ENCODE peak calls at places on chromosome 17, in four cellular contexts. I, E, A and D are unnamed samples.

GRCh38 chr17:66152756-66153155 is 39.2 kb downstream of the CEP112 start:
- DNase-seq in I (no peak), A (no peak), E (peak; percentile 58), D (no peak)

GRCh38 chr17:60141111-60142018 is 8.4 kb upstream of the CA4 start:
- DNase-seq in E (peak; percentile 67), A (no peak), I (no peak), D (no peak)

GRCh38 chr17:59851431-59852375 is 41.0 kb downstream of the TUBD1 start:
- DNase-seq in E (peak; percentile 99), I (peak; percentile 91), A (no peak), D (no peak)

GRCh38 chr17:46173153-46173552 is 20.1 kb downstream of the KANSL1 start:
- DNase-seq in E (no peak), I (no peak), A (no peak), D (no peak)

GRCh38 chr17:31853911-31854470 is 5.1 kb downstream of the COPRS start:
- DNase-seq in E (no peak), I (no peak), A (no peak), D (no peak)

GRCh38 chr17:34248807-34249496 is 6.1 kb upstream of the CCL2 start:
- DNase-seq in A (no peak), I (no peak), E (peak; percentile 40), D (no peak)

GRCh38 chr17:75047398-75048098 is 523 bp downstream of the KCTD2 start:
- DNase-seq in I (no peak), E (peak; percentile 20), A (no peak), D (no peak)

GRCh38 chr17:35448214-35448898 is at the start of gene SLFN13:
- DNase-seq in I (no peak), A (peak; percentile 72), E (peak; percentile 24), D (peak; percentile 62)

GRCh38 chr17:8687732-8688131 is 56.9 kb downstream of the CCDC42 start:
- DNase-seq in A (no peak), E (no peak), I (no peak), D (no peak)

GRCh38 chr17:76469076-76469990 is 1.9 kb downstream of the AANAT start:
- DNase-seq in A (no peak), E (no peak), I (no peak), D (no peak)

GRCh38 chr17:60086822-60087591 is 8.3 kb upstream of the HEATR6 start:
- DNase-seq in A (no peak), E (peak; percentile 93), I (no peak), D (no peak)

GRCh38 chr17:5592382-5592781 is 8.1 kb upstream of the NLRP1 start:
- DNase-seq in A (no peak), E (peak; percentile 56), I (peak; percentile 63), D (no peak)

GRCh38 chr17:4592240-4593005 is 8.1 kb downstream of the SMTNL2 start:
- DNase-seq in A (no peak), I (no peak), E (no peak), D (no peak)